ENCODE peak calls at places on chromosomes 4 and X, in ten cellular contexts. X is fibroblast of the aortic adventitia; O is mammary epithelial cell; P is thoracic aorta; K is A549; J is fibroblast of lung; S is BJ; Y is naive thymus-derived CD4-positive, alpha-beta T cell; V is fibroblast of mammary gland; A is cardiac muscle cell. G is an unnamed sample.
A peak's percentile ranks its signal among the peaks of the same experiment; 100 is the strongest.

GRCh38 chr4:168589154-168589553 is 92.3 kb downstream of the PALLD start:
- DNase-seq in P (no peak), K (peak; percentile 46), X (peak; percentile 76), S (no peak), A (peak; percentile 57), O (peak; percentile 99), J (peak; percentile 89), V (peak; percentile 86), Y (no peak), G (no peak)

GRCh38 chr4:76898949-76899640 is 1.2 kb upstream of the SOWAHB start:
- DNase-seq in V (no peak), Y (no peak), J (peak; percentile 22), A (no peak), K (no peak), X (peak; percentile 43), P (no peak), O (peak; percentile 45), S (no peak), G (no peak)

GRCh38 chr4:173505924-173506779 is 23.9 kb downstream of the HAND2 start:
- DNase-seq in P (no peak), V (peak; percentile 70), K (peak; percentile 57), S (no peak), X (peak; percentile 78), J (no peak), O (no peak), Y (no peak), A (peak; percentile 77), G (peak; percentile 44)

GRCh38 chr4:183355405-183355804 is 33.2 kb upstream of the CLDN24 start:
- DNase-seq in A (peak; percentile 77), V (peak; percentile 56), P (no peak), K (no peak), S (no peak), J (peak; percentile 94), Y (no peak), O (peak; percentile 97), X (peak; percentile 94), G (no peak)

GRCh38 chr4:12050357-12050756 is 621.7 kb upstream of the HS3ST1 start:
- DNase-seq in P (no peak), J (no peak), S (no peak), A (no peak), X (no peak), K (no peak), Y (no peak), O (no peak), V (no peak), G (no peak)

GRCh38 chrX:70720721-70721120 is 187.8 kb downstream of the TEX11 start:
- DNase-seq in A (no peak), V (no peak), K (no peak), Y (no peak), J (no peak), S (no peak), P (no peak), X (no peak), O (no peak), G (no peak)

GRCh38 chr4:82790060-82790660 is 8.4 kb downstream of the SCD5 start:
- DNase-seq in J (no peak), K (no peak), V (no peak), A (no peak), Y (no peak), S (no peak), X (no peak), O (no peak), P (no peak), G (no peak)

GRCh38 chr4:154622598-154622997 is 10.1 kb upstream of the FGG start:
- DNase-seq in K (peak; percentile 42), P (no peak), V (peak; percentile 64), O (peak; percentile 36), J (peak; percentile 53), Y (no peak), S (no peak), X (peak; percentile 64), A (peak; percentile 55), G (peak; percentile 18)

GRCh38 chr4:174522183-174523002 is at the start of gene HPGD:
- DNase-seq in P (no peak), J (peak; percentile 13), X (peak; percentile 20), O (peak; percentile 20), A (no peak), V (no peak), Y (peak; percentile 33), K (peak; percentile 33), S (no peak), G (no peak)

GRCh38 chr4:20299515-20299914 is 47.8 kb downstream of the SLIT2 start:
- DNase-seq in Y (no peak), P (no peak), J (peak; percentile 36), A (peak; percentile 76), O (no peak), X (peak; percentile 87), K (no peak), V (peak; percentile 68), S (no peak), G (no peak)

GRCh38 chr4:20297246-20297645 is 45.5 kb downstream of the SLIT2 start:
- DNase-seq in P (no peak), J (peak; percentile 44), Y (no peak), V (peak; percentile 16), K (no peak), O (no peak), S (no peak), X (peak; percentile 79), A (peak; percentile 35), G (no peak)

GRCh38 chr4:92580816-92581215 is 277.1 kb downstream of the GRID2 start:
- DNase-seq in S (no peak), O (no peak), X (no peak), K (no peak), J (no peak), V (no peak), A (no peak), Y (no peak), P (no peak), G (no peak)

GRCh38 chrX:23900220-23900797 is 7.4 kb downstream of the APOO start:
- DNase-seq in J (no peak), S (no peak), A (no peak), K (no peak), X (no peak), V (peak; percentile 58), P (no peak), Y (no peak), O (peak; percentile 53), G (no peak)

GRCh38 chr4:124530464-124531077 is 182.0 kb downstream of the ANKRD50 start:
- DNase-seq in O (peak; percentile 0), K (no peak), S (peak; percentile 38), A (no peak), P (no peak), Y (no peak), J (no peak), V (peak; percentile 77), X (no peak), G (no peak)

GRCh38 chr4:58734030-58734673 is 1624.0 kb upstream of the IGFBP7 start:
- DNase-seq in V (no peak), J (no peak), X (no peak), S (no peak), A (no peak), O (no peak), Y (no peak), K (no peak), P (no peak), G (no peak)
- H3K4me3 ChIP-seq in V (no peak overlapping the region), J (no peak overlapping the region), X (no peak overlapping the region), S (no peak overlapping the region), A (no peak overlapping the region), O (no peak overlapping the region), Y (no peak overlapping the region), K (no peak overlapping the region), P (no peak overlapping the region), G (no peak overlapping the region)

GRCh38 chrX:110541266-110541665 is 182.6 kb downstream of the RTL9 start:
- DNase-seq in Y (no peak), J (no peak), O (no peak), V (peak; percentile 66), P (no peak), K (no peak), A (no peak), X (peak; percentile 28), S (no peak), G (no peak)
- H3K4me3 ChIP-seq in Y (no peak overlapping the region), J (no peak overlapping the region), O (no peak overlapping the region), V (no peak overlapping the region), P (no peak overlapping the region), K (no peak overlapping the region), A (no peak overlapping the region), X (no peak overlapping the region), S (no peak overlapping the region), G (no peak overlapping the region)

GRCh38 chr4:73069338-73070071 is at the start of gene COX18:
- DNase-seq in X (peak; percentile 99), O (peak; percentile 97), J (peak; percentile 98), Y (peak; percentile 90), P (peak; percentile 91), V (peak; percentile 98), A (peak; percentile 99), K (peak; percentile 72), S (peak; percentile 93), G (peak; percentile 98)

GRCh38 chr4:73066928-73067327 is 2.6 kb downstream of the COX18 start:
- DNase-seq in O (no peak), Y (peak; percentile 21), J (no peak), S (no peak), X (no peak), V (no peak), A (no peak), P (no peak), K (no peak), G (no peak)

GRCh38 chr4:73067971-73068394 is 1.5 kb downstream of the COX18 start:
- DNase-seq in Y (no peak), O (no peak), J (peak; percentile 18), P (no peak), K (no peak), V (peak; percentile 39), S (no peak), X (no peak), A (peak; percentile 14), G (no peak)

GRCh38 chr4:73068496-73069337 is 799 bp downstream of the COX18 start:
- DNase-seq in Y (peak; percentile 33), P (no peak), K (no peak), A (peak; percentile 44), J (peak; percentile 39), V (peak; percentile 44), O (peak; percentile 37), X (peak; percentile 50), S (peak; percentile 3), G (no peak)

DNA sequence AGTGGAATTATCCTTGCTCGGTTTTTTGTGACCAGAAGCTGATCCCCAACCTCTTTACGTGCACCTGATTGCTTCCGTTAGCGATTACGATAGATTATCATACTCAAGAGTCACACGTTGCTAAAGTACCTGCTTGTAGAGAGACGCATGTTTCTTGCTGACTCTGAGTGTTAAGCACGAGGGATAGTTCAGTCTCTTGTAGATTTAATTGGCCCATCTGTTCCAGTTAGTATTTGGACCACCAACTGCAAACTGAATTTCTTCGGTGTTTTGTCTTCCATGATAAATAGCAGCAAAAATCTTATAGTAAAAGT is 513 bp upstream of the COX18 start:
- DNase-seq in S (no peak), V (no peak), P (no peak), X (no peak), K (no peak), Y (no peak), O (no peak), J (no peak), A (no peak), G (peak; percentile 25)
- H3K4me3 ChIP-seq in S (peak overlapping the region; percentile 76), V (peak overlapping the region; percentile 75), P (peak overlapping the region; percentile 88), X (peak overlapping the region; percentile 64), K (peak overlapping the region; percentile 67), Y (peak overlapping the region; percentile 79), O (peak overlapping the region; percentile 76), J (peak overlapping the region; percentile 93), A (peak overlapping the region; percentile 64), G (peak overlapping the region; percentile 60)

DNA sequence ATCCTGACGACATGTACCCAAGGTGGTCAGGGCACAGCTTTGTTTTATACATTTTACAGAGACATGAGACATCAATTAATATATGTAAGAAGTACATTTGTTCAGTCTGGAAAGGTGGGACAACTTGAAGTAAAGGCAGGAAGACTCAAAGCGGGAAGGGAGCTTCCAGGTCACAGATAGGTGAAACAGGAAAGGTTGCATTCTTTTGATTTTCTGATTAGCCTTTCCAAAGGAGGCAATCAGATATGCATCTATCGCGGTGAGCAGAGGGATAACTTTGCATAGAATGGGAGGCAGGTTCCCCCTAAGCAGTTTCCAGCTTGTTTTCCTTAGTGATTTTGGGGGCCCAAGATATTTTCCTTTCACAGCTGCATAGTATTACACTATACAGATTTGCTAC is 358.4 kb downstream of the GLUD2 start:
- DNase-seq in K (no peak), A (no peak), P (no peak), J (no peak), Y (no peak), S (no peak), V (no peak), O (no peak), X (no peak), G (no peak)
- H3K4me3 ChIP-seq in K (no peak overlapping the region), A (no peak overlapping the region), P (no peak overlapping the region), J (no peak overlapping the region), Y (no peak overlapping the region), S (no peak overlapping the region), V (no peak overlapping the region), O (no peak overlapping the region), X (no peak overlapping the region), G (no peak overlapping the region)

G was measured in GM12864.